ENCODE peak calls at places on chromosomes 2 and 18, in ten cellular contexts. N is iris pigment epithelial cell; I is SJSA1; X is mesenchymal stem cell; E is stimulated activated CD4-positive, alpha-beta T cell treated with anti-CD3 and anti-CD28 coated beads, Interleukin-15, amount 100 ng/mL, for 24 hours; C is hippocampal formation; B is GM12864; A is stimulated activated naive B cell treated with anti-CD40 and anti-IgM and Interleukin-4, amounts not matched to agents 10 μg/mL and 1 μg/mL and 100 μg/mL, for 72 hours; Q is nephron progenitor cell; T is BE2C. Z is an unnamed sample.

GRCh38 chr2:237257471-237257951 is 156.5 kb downstream of the COL6A3 start:
- DNase-seq in Q (no peak), B (no peak), A (no peak), N (no peak), X (no peak), E (no peak), I (peak; percentile 77), T (no peak), C (no peak), Z (no peak)

GRCh38 chr18:21851327-21851961 is 110.9 kb downstream of the MIB1 start:
- DNase-seq in C (peak; percentile 29), A (no peak), T (no peak), E (no peak), B (no peak), N (peak; percentile 31), X (peak; percentile 24), I (no peak), Q (no peak), Z (peak; percentile 32)

GRCh38 chr2:230885467-230886130 is 20.9 kb downstream of the ITM2C start:
- DNase-seq in Q (peak; percentile 64), T (peak; percentile 68), N (peak; percentile 77), E (no peak), B (no peak), I (no peak), X (peak; percentile 73), A (no peak), C (peak; percentile 62), Z (no peak)

GRCh38 chr2:26139269-26140183 is 33.4 kb upstream of the GAREM2 start:
- DNase-seq in B (no peak), I (no peak), E (no peak), N (no peak), X (no peak), C (no peak), T (no peak), A (no peak), Q (no peak), Z (no peak)

GRCh38 chr18:7813131-7813530 is 246.0 kb downstream of the PTPRM start:
- DNase-seq in X (no peak), B (no peak), C (no peak), E (no peak), I (no peak), Q (no peak), A (no peak), T (no peak), N (no peak), Z (no peak)

GRCh38 chr2:215299337-215299859 is 12.5 kb upstream of the ATIC start:
- DNase-seq in T (no peak), I (no peak), Q (no peak), A (no peak), N (no peak), B (no peak), E (no peak), C (no peak), X (peak; percentile 16), Z (no peak)

GRCh38 chr2:240149943-240150784 is 9.7 kb upstream of the OTOS start:
- DNase-seq in E (peak; percentile 52), I (no peak), Q (peak; percentile 73), N (peak; percentile 28), B (no peak), X (peak; percentile 23), T (peak; percentile 68), A (no peak), C (no peak), Z (peak; percentile 40)

GRCh38 chr18:44548291-44549221 is 132.1 kb upstream of the SETBP1 start:
- DNase-seq in T (no peak), N (no peak), Q (no peak), C (no peak), X (peak; percentile 77), A (no peak), E (no peak), B (no peak), I (peak; percentile 14), Z (no peak)

GRCh38 chr18:33201509-33201926 is 239.0 kb downstream of the CCDC178 start:
- DNase-seq in I (peak; percentile 15), Q (peak; percentile 41), E (no peak), N (peak; percentile 17), C (peak; percentile 27), B (no peak), X (peak; percentile 53), T (no peak), A (no peak), Z (no peak)

GRCh38 chr2:72859831-72860262 is 27.4 kb upstream of the SPR start:
- DNase-seq in X (peak; percentile 64), B (peak; percentile 36), Q (peak; percentile 60), I (peak; percentile 50), A (peak; percentile 42), C (peak; percentile 46), E (peak; percentile 65), T (peak; percentile 37), N (peak; percentile 58), Z (peak; percentile 60)

GRCh38 chr2:160269803-160270570 is 69.9 kb upstream of the ITGB6 start:
- DNase-seq in B (peak; percentile 19), I (peak; percentile 99), A (peak; percentile 69), X (peak; percentile 93), Q (peak; percentile 82), T (peak; percentile 78), N (peak; percentile 93), E (peak; percentile 76), C (peak; percentile 55), Z (no peak)

GRCh38 chr18:10122116-10122515 is 208.3 kb downstream of the VAPA start:
- DNase-seq in A (no peak), E (no peak), T (no peak), N (peak; percentile 90), I (peak; percentile 31), X (peak; percentile 90), Q (no peak), C (no peak), B (no peak), Z (no peak)

GRCh38 chr18:44862112-44862511 is 181.4 kb downstream of the SETBP1 start:
- DNase-seq in E (no peak), N (no peak), Q (no peak), A (no peak), T (no peak), X (no peak), B (no peak), C (no peak), I (no peak), Z (no peak)